ENCODE peak calls at places on chromosomes 2 and 18, in four cellular contexts. O is T-helper 17 cell; M is stimulated activated CD4-positive, alpha-beta T cell treated with anti-CD3 and anti-CD28 coated beads, Interleukin-4, amount 100 ng/mL, for 1 hour; K is CD4-positive, alpha-beta T cell. Q is an unnamed sample.

GRCh38 chr2:157329524-157329923 is 3.9 kb upstream of the ERMN start:
- DNase-seq in O (no peak), M (no peak), K (no peak), Q (no peak)

GRCh38 chr2:45716915-45717314 is 65.4 kb downstream of the PRKCE start:
- DNase-seq in O (no peak), M (no peak), K (no peak), Q (no peak)

GRCh38 chr2:223619486-223620129 is 17.4 kb upstream of the SCG2 start:
- DNase-seq in O (no peak), M (no peak), K (no peak), Q (no peak)

GRCh38 chr18:30970201-30970816 is 72.2 kb downstream of the DSC3 start:
- DNase-seq in O (no peak), M (no peak), K (no peak), Q (no peak)

GRCh38 chr2:150495993-150496627 is 8.6 kb upstream of the RND3 start:
- DNase-seq in O (no peak), M (no peak), K (no peak), Q (no peak)

GRCh38 chr2:137179542-137179941 is 414.2 kb downstream of the THSD7B start:
- DNase-seq in O (no peak), M (no peak), K (no peak), Q (no peak)

GRCh38 chr18:3660719-3661118 is 210.7 kb downstream of the TGIF1 start:
- DNase-seq in O (no peak), M (no peak), K (no peak), Q (no peak)

GRCh38 chr2:160429248-160430000 is 64.2 kb downstream of the RBMS1 start:
- DNase-seq in O (no peak), M (no peak), K (no peak), Q (no peak)

GRCh38 chr2:104502904-104503303 is 351.0 kb upstream of the POU3F3 start:
- DNase-seq in O (no peak), M (no peak), K (no peak), Q (no peak)

GRCh38 chr2:195049372-195050031 is 607.5 kb upstream of the SLC39A10 start:
- DNase-seq in O (no peak), M (no peak), K (no peak), Q (no peak)

GRCh38 chr2:109647636-109648035 is 33.5 kb downstream of the SOWAHC start:
- DNase-seq in O (no peak), M (no peak), K (no peak), Q (no peak)

GRCh38 chr2:96535331-96535730 is 1.2 kb upstream of the ARID5A start:
- DNase-seq in O (no peak), M (no peak), K (no peak), Q (no peak)

GRCh38 chr2:104412384-104412783 is 441.5 kb upstream of the POU3F3 start:
- DNase-seq in O (no peak), M (no peak), K (no peak), Q (no peak)

GRCh38 chr2:62325398-62325797 is 129.5 kb downstream of the B3GNT2 start:
- DNase-seq in O (no peak), M (no peak), K (no peak), Q (no peak)

Q was measured in T-helper 1 cell.